ENCODE peak calls at places on chromosomes 5 and 9, in nine cellular contexts. E, P, A, T, J, V, X, Y and D are unnamed samples.

GRCh38 chr5:139075066-139076050 is 122.8 kb downstream of the SIL1 start:
- DNase-seq in E (no peak), P (no peak), A (no peak), T (no peak), J (peak; percentile 41), V (no peak), X (no peak), Y (no peak), D (no peak)

GRCh38 chr5:91225848-91226686 is 157.1 kb downstream of the ARRDC3 start:
- DNase-seq in E (no peak), P (no peak), A (peak; percentile 53), T (no peak), J (no peak), V (no peak), X (peak; percentile 46), Y (peak; percentile 74), D (no peak)

GRCh38 chr5:27311544-27311943 is 273.2 kb upstream of the CDH9 start:
- DNase-seq in E (no peak), P (no peak), A (no peak), T (peak; percentile 48), J (peak; percentile 53), V (peak; percentile 13), X (peak; percentile 77), Y (no peak), D (no peak)

GRCh38 chr9:17075758-17076485 is 58.9 kb upstream of the CNTLN start:
- DNase-seq in E (no peak), P (no peak), A (no peak), T (no peak), J (peak; percentile 3), V (no peak), X (no peak), Y (no peak), D (no peak)

GRCh38 chr9:38125889-38126288 is 56.9 kb upstream of the SHB start:
- DNase-seq in E (no peak), P (no peak), A (no peak), T (no peak), J (no peak), V (no peak), X (peak; percentile 58), Y (no peak), D (no peak)

GRCh38 chr9:108412755-108413154 is 443.0 kb downstream of the ACTL7B start:
- DNase-seq in E (no peak), P (no peak), A (no peak), T (peak; percentile 10), J (no peak), V (no peak), X (peak; percentile 15), Y (peak; percentile 67), D (no peak)

GRCh38 chr9:18184034-18184800 is 289.7 kb upstream of the ADAMTSL1 start:
- DNase-seq in E (no peak), P (no peak), A (no peak), T (no peak), J (peak; percentile 3), V (no peak), X (no peak), Y (no peak), D (no peak)

GRCh38 chr9:96781552-96781951 is 3.7 kb upstream of the ZNF510 start:
- DNase-seq in E (no peak), P (no peak), A (no peak), T (no peak), J (no peak), V (no peak), X (no peak), Y (no peak), D (no peak)

GRCh38 chr9:136901516-136902258 is 15.4 kb downstream of the TRAF2 start:
- DNase-seq in E (peak; percentile 60), P (no peak), A (peak; percentile 79), T (peak; percentile 59), J (peak; percentile 44), V (no peak), X (peak; percentile 92), Y (no peak), D (no peak)

GRCh38 chr9:89359018-89359417 is 40.7 kb downstream of the SECISBP2 start:
- DNase-seq in E (no peak), P (no peak), A (no peak), T (peak; percentile 30), J (peak; percentile 9), V (no peak), X (no peak), Y (no peak), D (no peak)

GRCh38 chr5:27038476-27038875 is at the start of gene CDH9:
- DNase-seq in E (no peak), P (no peak), A (no peak), T (peak; percentile 29), J (no peak), V (no peak), X (no peak), Y (peak; percentile 17), D (no peak)

GRCh38 chr9:121345070-121345469 is 25.0 kb downstream of the STOM start:
- DNase-seq in E (no peak), P (no peak), A (no peak), T (no peak), J (no peak), V (no peak), X (no peak), Y (no peak), D (no peak)

GRCh38 chr5:77232545-77232944 is 22.1 kb downstream of the PDE8B start:
- DNase-seq in E (no peak), P (no peak), A (no peak), T (no peak), J (no peak), V (no peak), X (no peak), Y (no peak), D (no peak)

GRCh38 chr5:7577381-7577780 is 181.4 kb downstream of the ADCY2 start:
- DNase-seq in E (no peak), P (no peak), A (no peak), T (no peak), J (no peak), V (no peak), X (no peak), Y (no peak), D (no peak)

GRCh38 chr5:128877476-128877875 is 87.8 kb upstream of the SLC27A6 start:
- DNase-seq in E (no peak), P (no peak), A (no peak), T (no peak), J (no peak), V (no peak), X (no peak), Y (no peak), D (no peak)

GRCh38 chr5:140240987-140241706 is 61.8 kb downstream of the PFDN1 start:
- DNase-seq in E (peak; percentile 87), P (peak; percentile 92), A (peak; percentile 89), T (peak; percentile 97), J (peak; percentile 88), V (peak; percentile 91), X (peak; percentile 78), Y (peak; percentile 79), D (no peak)

GRCh38 chr5:91144491-91145232 is 238.5 kb downstream of the ARRDC3 start:
- DNase-seq in E (no peak), P (no peak), A (no peak), T (no peak), J (no peak), V (no peak), X (no peak), Y (no peak), D (no peak)

GRCh38 chr5:56918054-56918453 is 8.7 kb downstream of the SETD9 start:
- DNase-seq in E (no peak), P (no peak), A (peak; percentile 41), T (no peak), J (no peak), V (no peak), X (no peak), Y (peak; percentile 15), D (no peak)

GRCh38 chr9:81588148-81588874 is 101.0 kb downstream of the TLE1 start:
- DNase-seq in E (peak; percentile 49), P (no peak), A (peak; percentile 44), T (peak; percentile 87), J (peak; percentile 79), V (no peak), X (no peak), Y (no peak), D (no peak)

GRCh38 chr9:82332018-82332773 is 343.6 kb downstream of the SPATA31D1 start:
- DNase-seq in E (no peak), P (no peak), A (no peak), T (peak; percentile 83), J (peak; percentile 93), V (peak; percentile 87), X (peak; percentile 87), Y (no peak), D (no peak)

GRCh38 chr5:145014109-145014508 is 821.0 kb downstream of the PRELID2 start:
- DNase-seq in E (no peak), P (no peak), A (no peak), T (no peak), J (no peak), V (no peak), X (no peak), Y (no peak), D (no peak)

GRCh38 chr9:132408521-132408920 is 1.5 kb upstream of the CFAP77 start:
- DNase-seq in E (no peak), P (peak; percentile 78), A (no peak), T (no peak), J (no peak), V (no peak), X (no peak), Y (no peak), D (no peak)
- TF ChIP-seq CTCF in E (no peak), P (no peak), A (no peak), T (no peak), J (no peak), V (no peak), X (no peak), Y (no peak), D (no peak)

GRCh38 chr9:113564804-113565237 is 101.3 kb downstream of the RGS3 start:
- DNase-seq in E (peak; percentile 85), P (peak; percentile 69), A (peak; percentile 82), T (peak; percentile 70), J (peak; percentile 81), V (no peak), X (peak; percentile 85), Y (peak; percentile 64), D (no peak)
- TF ChIP-seq CTCF in E (no peak), P (no peak), A (no peak), T (no peak), J (no peak), V (no peak), X (no peak), Y (no peak), D (no peak)

DNA sequence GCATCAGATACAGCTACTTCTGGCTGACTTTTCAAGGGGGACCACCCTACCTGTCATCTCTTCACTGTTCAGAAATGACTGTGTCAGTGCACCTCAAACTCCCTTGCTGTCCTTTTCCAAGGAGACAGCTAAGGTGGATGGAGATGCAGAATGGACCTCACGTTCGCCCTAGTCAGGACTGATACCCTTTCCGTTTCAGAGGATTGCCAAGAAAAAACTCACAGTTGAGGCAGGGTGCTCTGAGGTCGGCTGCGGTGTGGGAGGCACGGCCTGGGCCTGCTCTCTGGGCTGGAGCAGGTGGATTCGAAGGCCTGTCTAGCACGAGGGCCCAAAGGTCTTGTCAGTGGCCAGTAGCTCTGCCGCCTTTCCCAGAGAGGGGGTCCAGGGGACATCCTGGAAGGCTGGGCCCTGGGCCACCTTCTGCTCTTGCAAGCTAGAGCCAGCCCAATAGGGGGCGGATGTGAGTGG is 2.2 kb upstream of the MSMP start:
- DNase-seq in E (peak; percentile 66), P (peak; percentile 50), A (peak; percentile 83), T (no peak), J (no peak), V (no peak), X (no peak), Y (peak; percentile 82), D (no peak)
- TF ChIP-seq CTCF in E (peak; percentile 62), P (peak; percentile 67), A (peak; percentile 70), T (peak; percentile 66), J (peak; percentile 50), V (peak; percentile 58), X (peak; percentile 77), Y (no peak), D (peak; percentile 81)

GRCh38 chr5:82640901-82641300 is 362.7 kb upstream of the RPS23 start:
- DNase-seq in E (no peak), P (no peak), A (no peak), T (peak; percentile 28), J (no peak), V (no peak), X (no peak), Y (no peak), D (no peak)
- TF ChIP-seq CTCF in E (no peak), P (no peak), A (no peak), T (no peak), J (no peak), V (no peak), X (no peak), Y (no peak), D (no peak)